ENCODE peak calls at places on chromosomes 7 and 10, in six cellular contexts. Y, S, P, N, F and D are unnamed samples.
A peak's percentile ranks its signal among the peaks of the same experiment; 100 is the strongest.

GRCh38 chr10:132886211-132887099 is 55.9 kb downstream of the CFAP46 start:
- DNase-seq in Y (no peak), S (no peak), P (peak; percentile 56), N (no peak), F (peak; percentile 74), D (no peak)

GRCh38 chr7:73954861-73955260 is 73.1 kb upstream of the ELN start:
- DNase-seq in Y (no peak), S (no peak), P (no peak), N (no peak), F (no peak), D (no peak)

GRCh38 chr7:50037106-50037505 is 55.9 kb downstream of the ZPBP start:
- DNase-seq in Y (no peak), S (no peak), P (no peak), N (no peak), F (no peak), D (no peak)

GRCh38 chr10:60937784-60938654 is 6.0 kb downstream of the RHOBTB1 start:
- DNase-seq in Y (no peak), S (no peak), P (no peak), N (no peak), F (no peak), D (no peak)

GRCh38 chr7:25988640-25989039 is 163.4 kb upstream of the NFE2L3 start:
- DNase-seq in Y (no peak), S (no peak), P (no peak), N (no peak), F (no peak), D (no peak)

GRCh38 chr10:126749030-126749655 is 78.7 kb upstream of the C10orf90 start:
- DNase-seq in Y (peak; percentile 6), S (peak; percentile 33), P (no peak), N (peak; percentile 31), F (peak; percentile 85), D (peak; percentile 42)

GRCh38 chr10:29186221-29186620 is 102.6 kb upstream of the LYZL1 start:
- DNase-seq in Y (no peak), S (no peak), P (no peak), N (no peak), F (no peak), D (no peak)

GRCh38 chr10:110077436-110078120 is 69.8 kb downstream of the ADD3 start:
- DNase-seq in Y (no peak), S (no peak), P (no peak), N (no peak), F (no peak), D (no peak)

GRCh38 chr10:794382-794956 is 105.0 kb upstream of the DIP2C start:
- DNase-seq in Y (no peak), S (no peak), P (peak; percentile 44), N (no peak), F (peak; percentile 62), D (no peak)

GRCh38 chr7:92830532-92831110 is 5.8 kb downstream of the CDK6 start:
- DNase-seq in Y (no peak), S (no peak), P (no peak), N (no peak), F (no peak), D (no peak)

GRCh38 chr10:13915710-13916109 is 328.9 kb downstream of the PRPF18 start:
- DNase-seq in Y (no peak), S (no peak), P (no peak), N (no peak), F (no peak), D (no peak)

GRCh38 chr7:9488555-9488954 is 1055.1 kb downstream of the NXPH1 start:
- DNase-seq in Y (no peak), S (no peak), P (no peak), N (no peak), F (no peak), D (no peak)

GRCh38 chr10:78362406-78363022 is 328.9 kb downstream of the RPS24 start:
- DNase-seq in Y (no peak), S (no peak), P (no peak), N (no peak), F (no peak), D (no peak)

GRCh38 chr10:122325235-122325634 is 49.3 kb upstream of the PLEKHA1 start:
- DNase-seq in Y (no peak), S (no peak), P (no peak), N (no peak), F (no peak), D (no peak)

GRCh38 chr7:70668606-70669358 is 463.2 kb upstream of the GALNT17 start:
- DNase-seq in Y (no peak), S (no peak), P (no peak), N (no peak), F (no peak), D (no peak)

GRCh38 chr7:40463449-40463848 is 328.6 kb downstream of the SUGCT start:
- DNase-seq in Y (no peak), S (no peak), P (no peak), N (no peak), F (no peak), D (no peak)

GRCh38 chr10:101566333-101567164 is 21.5 kb downstream of the POLL start:
- DNase-seq in Y (no peak), S (no peak), P (no peak), N (peak; percentile 73), F (peak; percentile 77), D (no peak)

GRCh38 chr7:27615420-27616185 is 47.1 kb downstream of the HIBADH start:
- DNase-seq in Y (no peak), S (no peak), P (no peak), N (no peak), F (no peak), D (no peak)

GRCh38 chr7:158194365-158194900 is 393.2 kb downstream of the PTPRN2 start:
- DNase-seq in Y (no peak), S (no peak), P (no peak), N (no peak), F (peak; percentile 55), D (no peak)

GRCh38 chr10:75654171-75654772 is 222.8 kb downstream of the LRMDA start:
- DNase-seq in Y (no peak), S (no peak), P (no peak), N (no peak), F (no peak), D (no peak)

GRCh38 chr10:29590598-29591415 is 44.0 kb downstream of the SVIL start:
- DNase-seq in Y (no peak), S (no peak), P (no peak), N (peak; percentile 44), F (no peak), D (no peak)

GRCh38 chr10:133364645-133365431 is 7.0 kb upstream of the FUOM start:
- DNase-seq in Y (no peak), S (no peak), P (peak; percentile 70), N (no peak), F (no peak), D (no peak)

GRCh38 chr10:62723375-62723774 is 81.1 kb upstream of the ADO start:
- DNase-seq in Y (no peak), S (no peak), P (no peak), N (no peak), F (no peak), D (no peak)